ENCODE peak calls at places on chromosomes 4 and X, in nine cellular contexts. D is G401, C is endothelial cell, P is HT-29, V is M059J, A is AG08396, I is DMS79 treated with DMSO at 0.1 percent for 48 hours, Q is B cell, H is lung. T is an unnamed sample.
A peak's percentile ranks its signal among the peaks of the same experiment; 100 is the strongest.

GRCh38 chr4:113987382-113987930 is 8.0 kb upstream of the ARSJ start:
- DNase-seq in D (no peak), C (no peak), P (no peak), V (no peak), A (no peak), I (no peak), Q (no peak), H (no peak), T (no peak)

GRCh38 chr4:85430697-85431096 is 44.3 kb upstream of the ARHGAP24 start:
- DNase-seq in D (no peak), C (no peak), P (no peak), V (peak; percentile 57), A (no peak), I (no peak), Q (no peak), H (no peak), T (no peak)

GRCh38 chrX:107537815-107538214 is 88.4 kb downstream of the FRMPD3 start:
- DNase-seq in D (peak; percentile 6), C (peak; percentile 37), P (peak; percentile 44), V (peak; percentile 62), A (peak; percentile 23), I (no peak), Q (no peak), H (no peak), T (no peak)

GRCh38 chr4:138977525-138977924 is 38.1 kb upstream of the NOCT start:
- DNase-seq in D (no peak), C (no peak), P (no peak), V (no peak), A (no peak), I (no peak), Q (peak; percentile 50), H (no peak), T (no peak)

GRCh38 chr4:82031386-82031785 is 342.4 kb downstream of the HNRNPD start:
- DNase-seq in D (peak; percentile 81), C (no peak), P (no peak), V (no peak), A (no peak), I (no peak), Q (no peak), H (no peak), T (no peak)

GRCh38 chr4:102825261-102826071 is 1.9 kb downstream of the UBE2D3 start:
- DNase-seq in D (peak; percentile 74), C (peak; percentile 48), P (peak; percentile 76), V (peak; percentile 86), A (no peak), I (peak; percentile 20), Q (no peak), H (peak; percentile 42), T (peak; percentile 81)

GRCh38 chr4:45294464-45294863 is 568.1 kb upstream of the GNPDA2 start:
- DNase-seq in D (no peak), C (no peak), P (no peak), V (no peak), A (no peak), I (no peak), Q (no peak), H (no peak), T (no peak)

GRCh38 chr4:5747746-5748365 is 36.9 kb downstream of the EVC start:
- DNase-seq in D (peak; percentile 1), C (no peak), P (no peak), V (peak; percentile 93), A (peak; percentile 78), I (no peak), Q (no peak), H (no peak), T (no peak)

GRCh38 chr4:64799751-64800150 is 390.5 kb upstream of the TECRL start:
- DNase-seq in D (no peak), C (no peak), P (peak; percentile 44), V (no peak), A (no peak), I (no peak), Q (no peak), H (no peak), T (no peak)